ENCODE peak calls at places on chromosomes 7 and 10, in four cellular contexts. R, E, S and G are unnamed samples.

GRCh38 chr7:29424984-29425309 is 138.7 kb upstream of the PRR15 start:
- DNase-seq in S (no peak), R (no peak), E (no peak), G (no peak)

GRCh38 chr7:2542924-2543871 is 12.1 kb downstream of the BRAT1 start:
- DNase-seq in R (no peak), S (no peak), E (no peak), G (no peak)

GRCh38 chr7:115635367-115635766 is 395.2 kb downstream of the TFEC start:
- DNase-seq in E (no peak), S (no peak), R (no peak), G (no peak)

GRCh38 chr10:25063644-25064043 is 47.2 kb downstream of the THNSL1 start:
- DNase-seq in S (no peak), E (no peak), R (no peak), G (no peak)

GRCh38 chr7:80942261-80943041 is 23.6 kb upstream of the SEMA3C start:
- DNase-seq in S (no peak), R (no peak), E (no peak), G (no peak)

GRCh38 chr7:1675036-1675671 is 5.1 kb downstream of the ELFN1 start:
- DNase-seq in R (peak), S (no peak), E (no peak), G (peak)

GRCh38 chr7:7620644-7621210 is 19.8 kb upstream of the UMAD1 start:
- DNase-seq in S (no peak), E (no peak), R (no peak), G (no peak)

GRCh38 chr7:116218051-116218645 is 7.8 kb downstream of the TES start:
- DNase-seq in S (no peak), R (no peak), E (no peak), G (no peak)

GRCh38 chr7:66638309-66639099 is 9.8 kb downstream of the KCTD7 start:
- DNase-seq in E (no peak), R (no peak), S (no peak), G (no peak)

GRCh38 chr7:83105948-83106347 is 56.7 kb downstream of the PCLO start:
- DNase-seq in S (no peak), E (no peak), R (no peak), G (peak)

GRCh38 chr10:86944907-86945306 is 12.5 kb downstream of the MMRN2 start:
- DNase-seq in R (no peak), S (no peak), E (no peak), G (no peak)

GRCh38 chr7:142328006-142328405 is 70.1 kb upstream of the PRSS58 start:
- DNase-seq in R (no peak), S (no peak), E (no peak), G (no peak)

GRCh38 chr7:5282464-5283316 is at the start of gene SLC29A4:
- DNase-seq in S (peak), R (no peak), E (peak), G (no peak)

GRCh38 chr7:147707926-147708325 is 882.6 kb upstream of the C7orf33 start:
- DNase-seq in E (no peak), S (no peak), R (no peak), G (no peak)

GRCh38 chr10:15571570-15571969 is 148.2 kb downstream of the ITGA8 start:
- DNase-seq in R (no peak), E (no peak), S (no peak), G (no peak)

GRCh38 chr7:79862447-79862846 is 272.2 kb upstream of the GNAI1 start:
- DNase-seq in R (no peak), S (no peak), E (no peak), G (no peak)

GRCh38 chr7:3039787-3040186 is 3.9 kb downstream of the CARD11 start:
- DNase-seq in E (no peak), R (no peak), S (no peak), G (no peak)

GRCh38 chr10:58644311-58644710 is 131.6 kb downstream of the BICC1 start:
- DNase-seq in R (no peak), S (no peak), E (no peak), G (no peak)

GRCh38 chr7:106415433-106415832 is 130.7 kb upstream of the NAMPT start:
- DNase-seq in S (no peak), E (no peak), R (no peak), G (no peak)

GRCh38 chr7:71343821-71344341 is 211.9 kb downstream of the GALNT17 start:
- DNase-seq in S (no peak), E (no peak), R (no peak), G (no peak)

GRCh38 chr10:86871563-86872183 is 85.7 kb downstream of the MMRN2 start:
- DNase-seq in R (no peak), E (no peak), S (no peak), G (peak)

GRCh38 chr7:94760702-94761101 is 104.8 kb upstream of the SGCE start:
- DNase-seq in E (no peak), S (no peak), R (no peak), G (no peak)

GRCh38 chr10:100631192-100631591 is 95.4 kb downstream of the HIF1AN start:
- DNase-seq in S (no peak), R (no peak), E (no peak), G (no peak)

GRCh38 chr7:73432676-73433075 is 902 bp upstream of the FZD9 start:
- DNase-seq in S (no peak), E (no peak), R (no peak), G (no peak)

GRCh38 chr10:100656479-100656878 is 88.9 kb upstream of the PAX2 start:
- DNase-seq in S (peak), E (no peak), R (no peak), G (peak)

GRCh38 chr10:34290412-34291082 is 524.5 kb downstream of the PARD3 start:
- DNase-seq in E (no peak), R (no peak), S (no peak), G (no peak)

GRCh38 chr10:102642553-102643345 is 1.5 kb upstream of the TRIM8 start:
- DNase-seq in S (no peak), E (peak), R (no peak), G (no peak)

GRCh38 chr10:126465771-126466170 is 77.5 kb upstream of the ADAM12 start:
- DNase-seq in R (no peak), S (no peak), E (no peak), G (no peak)

GRCh38 chr7:36607206-36607515 is 117.1 kb downstream of the AOAH start:
- DNase-seq in S (no peak), R (no peak), E (no peak), G (no peak)

GRCh38 chr7:5276611-5277010 is 6.1 kb upstream of the SLC29A4 start:
- DNase-seq in E (no peak), R (no peak), S (no peak), G (no peak)

GRCh38 chr7:46680147-46680546 is 759.1 kb upstream of the IGFBP3 start:
- DNase-seq in S (no peak), E (no peak), R (no peak), G (no peak)

GRCh38 chr7:46681865-46682503 is 760.9 kb upstream of the IGFBP3 start:
- DNase-seq in R (no peak), S (no peak), E (no peak), G (no peak)

GRCh38 chr7:46685051-46685450 is 764.0 kb upstream of the IGFBP3 start:
- DNase-seq in S (no peak), E (no peak), R (no peak), G (no peak)

GRCh38 chr7:46679671-46680070 is 758.6 kb upstream of the IGFBP3 start:
- DNase-seq in R (no peak), S (no peak), E (no peak), G (no peak)

DNA sequence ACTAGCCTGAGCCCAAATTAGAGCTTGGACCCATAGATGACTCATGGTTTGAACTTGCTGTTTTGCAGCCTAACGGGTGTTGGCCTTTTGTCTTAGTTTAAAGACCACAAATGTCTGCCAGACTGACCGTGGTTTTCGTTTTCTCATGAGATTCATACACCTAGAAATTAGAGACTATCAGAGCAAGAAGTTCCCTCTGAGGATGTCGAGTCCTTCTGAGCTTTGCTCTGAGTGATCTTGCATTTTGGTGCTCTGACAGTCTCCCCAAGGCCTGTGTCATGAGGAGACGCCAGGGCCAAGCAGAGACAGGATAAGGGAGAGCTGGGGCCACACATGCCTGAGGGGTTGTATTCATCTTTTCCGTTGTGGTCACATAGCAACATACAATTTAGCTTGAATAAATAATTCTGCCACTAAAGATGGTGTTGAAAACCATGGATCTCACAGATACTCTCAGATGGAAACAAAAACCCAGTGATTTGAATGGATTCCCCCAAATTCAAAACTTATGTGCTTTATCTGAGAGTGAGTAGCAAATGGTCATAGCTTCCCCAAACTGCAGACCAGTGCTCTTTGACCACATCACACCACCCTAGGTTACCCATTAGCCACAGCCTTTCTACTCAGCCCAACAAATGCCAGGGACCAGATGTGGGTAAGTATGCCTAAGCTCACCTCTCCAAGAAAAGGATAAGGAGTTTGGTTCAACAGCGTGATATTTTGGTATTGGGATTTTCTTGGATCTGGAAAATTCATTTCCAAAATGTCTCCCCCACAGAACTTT is 762.0 kb upstream of the IGFBP3 start:
- DNase-seq in S (no peak), E (no peak), R (no peak), G (no peak)
- TF ChIP-seq CTCF in S (no peak), E (no peak), R (no peak), G (no peak)

GRCh38 chr10:17201165-17202013 is at the start of gene TRDMT1:
- DNase-seq in R (peak), S (peak), E (peak), G (peak)
- TF ChIP-seq CTCF in R (no peak), S (no peak), E (no peak), G (no peak)

DNA sequence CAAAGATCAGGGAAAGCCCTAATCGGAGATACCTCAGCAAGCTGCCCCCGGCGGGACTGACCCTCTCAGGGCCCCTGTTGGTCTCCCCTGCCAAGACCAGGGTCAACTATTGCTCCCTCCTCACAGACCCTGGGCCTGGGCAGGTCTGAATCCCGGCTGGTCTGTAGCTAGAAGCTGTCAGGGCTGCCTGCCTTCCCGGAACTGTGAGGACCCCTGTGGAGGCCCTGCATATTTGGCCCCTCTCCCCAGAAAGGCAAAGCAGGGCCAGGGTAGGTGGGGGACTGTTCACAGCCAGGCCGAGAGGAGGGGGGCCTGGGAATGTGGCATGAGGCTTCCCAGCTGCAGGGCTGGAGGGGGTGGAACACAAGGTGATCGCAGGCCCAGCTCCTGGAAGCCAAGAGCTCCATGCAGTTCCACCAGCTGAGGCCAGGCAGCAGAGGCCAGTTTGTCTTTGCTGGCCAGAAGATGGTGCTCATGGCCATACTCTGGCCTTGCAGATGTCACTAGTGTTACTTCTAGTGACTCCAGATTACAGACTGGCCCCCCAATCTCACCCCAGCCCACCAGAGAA is 24.1 kb downstream of the TBATA start:
- DNase-seq in R (peak), E (no peak), S (no peak), G (peak)
- TF ChIP-seq CTCF in R (no peak), E (no peak), S (no peak), G (peak)

GRCh38 chr10:79289801-79290200 is 57.5 kb upstream of the PPIF start:
- DNase-seq in E (no peak), S (no peak), R (no peak), G (no peak)
- TF ChIP-seq CTCF in E (no peak), S (no peak), R (no peak), G (no peak)

GRCh38 chr10:71687077-71687476 is 32.5 kb downstream of the C10orf105 start:
- DNase-seq in R (no peak), S (no peak), E (no peak), G (no peak)

GRCh38 chr10:71690094-71690720 is 29.4 kb downstream of the C10orf105 start:
- DNase-seq in E (no peak), S (no peak), R (no peak), G (no peak)

GRCh38 chr10:71685554-71686202 is 33.9 kb downstream of the C10orf105 start:
- DNase-seq in S (no peak), E (no peak), R (no peak), G (no peak)

GRCh38 chr10:71688256-71688655 is 31.3 kb downstream of the C10orf105 start:
- DNase-seq in S (no peak), E (no peak), R (no peak), G (no peak)

GRCh38 chr10:71687480-71687879 is 32.1 kb downstream of the C10orf105 start:
- DNase-seq in S (no peak), R (no peak), E (no peak), G (no peak)
- TF ChIP-seq CTCF in S (no peak), R (no peak), E (no peak), G (no peak)

GRCh38 chr7:31478018-31478417 is 35.9 kb upstream of the ITPRID1 start:
- DNase-seq in E (no peak), R (no peak), S (no peak), G (no peak)

GRCh38 chr7:31478744-31479143 is 35.1 kb upstream of the ITPRID1 start:
- DNase-seq in S (no peak), E (no peak), R (no peak), G (no peak)

GRCh38 chr7:31476073-31476745 is 37.7 kb upstream of the ITPRID1 start:
- DNase-seq in S (no peak), E (no peak), R (no peak), G (no peak)
- TF ChIP-seq CTCF in S (no peak), E (no peak), R (no peak), G (no peak)

DNA sequence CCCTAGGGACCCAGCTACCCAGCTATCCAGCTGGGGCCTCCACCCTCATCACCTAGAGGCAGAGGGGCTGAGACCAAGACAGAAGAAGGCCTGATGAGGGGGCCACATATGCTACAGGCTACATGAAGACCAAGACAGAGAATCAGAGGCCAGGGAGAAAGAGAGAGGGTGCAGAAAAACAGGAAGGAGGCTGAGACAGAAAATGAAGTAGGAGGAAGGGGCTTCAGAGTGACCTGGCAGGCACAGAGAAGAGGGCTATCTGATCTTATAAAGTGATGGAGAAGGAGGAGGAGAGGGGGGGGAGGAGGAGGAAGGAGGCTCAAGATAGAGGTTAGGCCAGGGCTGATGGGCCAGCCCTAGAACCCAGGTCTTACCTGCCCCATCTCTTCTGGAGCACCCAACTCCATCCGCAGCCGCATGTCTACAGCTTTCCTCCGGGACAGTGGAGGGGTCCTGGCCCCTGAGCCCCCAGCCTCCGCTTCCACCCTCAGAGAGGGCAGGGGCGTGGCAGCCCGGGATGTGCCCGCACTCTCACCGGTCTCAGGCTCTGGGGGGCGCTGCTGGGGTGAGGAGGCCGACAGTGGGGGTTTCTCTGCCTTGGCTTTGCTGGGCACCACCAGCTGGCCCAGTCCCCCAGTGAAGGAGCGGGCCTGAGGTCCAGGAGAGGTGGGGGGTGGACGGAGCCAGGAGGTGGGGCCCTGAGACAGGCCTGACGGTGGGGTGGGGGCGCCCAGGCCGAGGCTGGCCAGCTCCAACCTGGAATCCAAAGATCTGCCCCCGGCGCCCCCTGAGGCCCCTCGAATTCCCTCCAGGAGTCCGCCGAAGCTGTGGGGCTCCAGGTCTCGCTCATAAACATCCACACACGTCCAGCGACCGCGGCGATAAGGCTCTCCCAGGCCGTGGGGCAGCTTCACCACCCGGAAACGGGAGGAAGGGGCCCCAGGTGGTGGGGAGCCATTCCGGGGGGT is 1.8 kb downstream of the TSC22D4 start:
- DNase-seq in R (no peak), S (peak), E (no peak), G (peak)
- TF ChIP-seq CTCF in R (no peak), S (peak), E (no peak), G (peak)